ENCODE peak calls at places on chromosomes 6 and 20, in ten cellular contexts. N is OCI-LY7, Q is left ventricle myocardium inferior, T is spleen, P is upper lobe of right lung, G is tibial nerve, C is sigmoid colon, Y is A549, L is PC-3, U is right atrium auricular region. V is an unnamed sample.

GRCh38 chr20:17566345-17566744 is 3.5 kb upstream of the DSTN start:
- DNase-seq in N (no peak), Q (no peak), T (no peak), P (no peak), G (no peak), C (no peak), Y (no peak), L (no peak), U (no peak), V (no peak)

GRCh38 chr6:24632573-24632972 is 13.4 kb downstream of the KIAA0319 start:
- DNase-seq in N (no peak), Q (no peak), T (no peak), P (no peak), G (no peak), C (no peak), Y (no peak), L (no peak), U (no peak), V (no peak)

GRCh38 chr6:33375143-33375649 is 16.4 kb upstream of the KIFC1 start:
- DNase-seq in N (no peak), Q (peak; percentile 65), T (no peak), P (peak; percentile 69), G (peak; percentile 72), C (peak; percentile 93), Y (no peak), L (peak; percentile 70), U (peak; percentile 90), V (peak; percentile 68)

GRCh38 chr20:17854307-17854903 is 114.2 kb downstream of the SNX5 start:
- DNase-seq in N (peak; percentile 53), Q (peak; percentile 68), T (no peak), P (peak; percentile 74), G (no peak), C (no peak), Y (peak; percentile 55), L (peak; percentile 44), U (no peak), V (peak; percentile 84)

GRCh38 chr6:157143885-157144795 is 179.2 kb downstream of the TMEM242 start:
- DNase-seq in N (no peak), Q (no peak), T (no peak), P (no peak), G (no peak), C (no peak), Y (no peak), L (no peak), U (no peak), V (no peak)

GRCh38 chr20:47427067-47427466 is 70.6 kb upstream of the ZMYND8 start:
- DNase-seq in N (no peak), Q (no peak), T (no peak), P (no peak), G (no peak), C (no peak), Y (no peak), L (no peak), U (no peak), V (no peak)

GRCh38 chr20:41881466-41882046 is 263.4 kb upstream of the CHD6 start:
- DNase-seq in N (no peak), Q (no peak), T (no peak), P (no peak), G (no peak), C (no peak), Y (no peak), L (no peak), U (no peak), V (no peak)

GRCh38 chr6:154894903-154895302 is 100.2 kb upstream of the TIAM2 start:
- DNase-seq in N (no peak), Q (no peak), T (no peak), P (no peak), G (no peak), C (no peak), Y (no peak), L (no peak), U (no peak), V (no peak)

GRCh38 chr6:7201732-7202541 is 94.2 kb downstream of the RREB1 start:
- DNase-seq in N (peak; percentile 44), Q (peak; percentile 52), T (peak; percentile 93), P (peak; percentile 89), G (no peak), C (no peak), Y (no peak), L (no peak), U (no peak), V (peak; percentile 51)

GRCh38 chr6:155706341-155706740 is 250.7 kb upstream of the NOX3 start:
- DNase-seq in N (no peak), Q (no peak), T (no peak), P (no peak), G (no peak), C (no peak), Y (no peak), L (no peak), U (no peak), V (no peak)

GRCh38 chr20:49910340-49910706 is 5.0 kb downstream of the SPATA2 start:
- DNase-seq in N (no peak), Q (no peak), T (no peak), P (no peak), G (no peak), C (no peak), Y (no peak), L (no peak), U (no peak), V (no peak)

GRCh38 chr20:49908258-49908565 is 7.1 kb downstream of the SPATA2 start:
- DNase-seq in N (no peak), Q (no peak), T (no peak), P (peak; percentile 45), G (no peak), C (no peak), Y (no peak), L (no peak), U (no peak), V (no peak)

GRCh38 chr20:49907405-49908257 is 7.7 kb downstream of the SPATA2 start:
- DNase-seq in N (no peak), Q (no peak), T (no peak), P (peak; percentile 53), G (no peak), C (no peak), Y (no peak), L (no peak), U (no peak), V (no peak)

GRCh38 chr20:49906615-49907154 is 8.6 kb downstream of the SPATA2 start:
- DNase-seq in N (no peak), Q (no peak), T (no peak), P (peak; percentile 59), G (no peak), C (no peak), Y (no peak), L (no peak), U (no peak), V (no peak)

GRCh38 chr20:49909499-49910339 is 5.6 kb downstream of the SPATA2 start:
- DNase-seq in N (no peak), Q (no peak), T (no peak), P (peak; percentile 44), G (no peak), C (no peak), Y (no peak), L (no peak), U (no peak), V (peak; percentile 90)
- H3K4me1 ChIP-seq in N (peaks cover 12% of the 10 kb centered on the region), Q (peaks cover 85% of the 10 kb centered on the region), T (peaks cover 20% of the 10 kb centered on the region), P (peaks cover 18% of the 10 kb centered on the region), G (no peaks in the 10 kb centered on the region), C (peaks cover 34% of the 10 kb centered on the region), Y (peaks cover 10% of the 10 kb centered on the region), L (peaks cover 14% of the 10 kb centered on the region), U (no peaks in the 10 kb centered on the region), V (peaks cover 16% of the 10 kb centered on the region)

GRCh38 chr6:15436451-15436850 is 190.6 kb downstream of the JARID2 start:
- DNase-seq in N (no peak), Q (no peak), T (no peak), P (no peak), G (no peak), C (no peak), Y (no peak), L (no peak), U (no peak), V (no peak)
- H3K4me1 ChIP-seq in N (peaks cover 38% of the 10 kb centered on the region), Q (peaks cover 79% of the 10 kb centered on the region), T (peaks cover 59% of the 10 kb centered on the region), P (peaks cover 61% of the 10 kb centered on the region), G (no peaks in the 10 kb centered on the region), C (peaks cover 36% of the 10 kb centered on the region), Y (peaks cover 18% of the 10 kb centered on the region), L (peaks cover 40% of the 10 kb centered on the region), U (no peaks in the 10 kb centered on the region), V (no peaks in the 10 kb centered on the region)

GRCh38 chr20:44891826-44892225 is 6.3 kb downstream of the YWHAB start:
- DNase-seq in N (no peak), Q (no peak), T (no peak), P (no peak), G (no peak), C (no peak), Y (no peak), L (no peak), U (no peak), V (no peak)

GRCh38 chr20:44897133-44897532 is 11.6 kb downstream of the YWHAB start:
- DNase-seq in N (no peak), Q (no peak), T (no peak), P (no peak), G (no peak), C (no peak), Y (no peak), L (no peak), U (no peak), V (no peak)

GRCh38 chr20:44900231-44900854 is 9.5 kb upstream of the PABPC1L start:
- DNase-seq in N (no peak), Q (no peak), T (no peak), P (no peak), G (no peak), C (no peak), Y (no peak), L (no peak), U (no peak), V (no peak)

GRCh38 chr20:44894959-44895358 is 9.5 kb downstream of the YWHAB start:
- DNase-seq in N (no peak), Q (no peak), T (no peak), P (no peak), G (no peak), C (no peak), Y (no peak), L (no peak), U (no peak), V (no peak)

GRCh38 chr20:44896583-44896982 is 11.1 kb downstream of the YWHAB start:
- DNase-seq in N (peak; percentile 17), Q (no peak), T (no peak), P (no peak), G (no peak), C (no peak), Y (no peak), L (no peak), U (no peak), V (no peak)
- H3K4me1 ChIP-seq in N (peaks cover 40% of the 10 kb centered on the region), Q (peaks cover 88% of the 10 kb centered on the region), T (peaks cover 63% of the 10 kb centered on the region), P (peaks cover 74% of the 10 kb centered on the region), G (peaks cover 4% of the 10 kb centered on the region), C (peaks cover 44% of the 10 kb centered on the region), Y (peaks cover 7% of the 10 kb centered on the region), L (no peaks in the 10 kb centered on the region), U (no peaks in the 10 kb centered on the region), V (peaks cover 13% of the 10 kb centered on the region)

DNA sequence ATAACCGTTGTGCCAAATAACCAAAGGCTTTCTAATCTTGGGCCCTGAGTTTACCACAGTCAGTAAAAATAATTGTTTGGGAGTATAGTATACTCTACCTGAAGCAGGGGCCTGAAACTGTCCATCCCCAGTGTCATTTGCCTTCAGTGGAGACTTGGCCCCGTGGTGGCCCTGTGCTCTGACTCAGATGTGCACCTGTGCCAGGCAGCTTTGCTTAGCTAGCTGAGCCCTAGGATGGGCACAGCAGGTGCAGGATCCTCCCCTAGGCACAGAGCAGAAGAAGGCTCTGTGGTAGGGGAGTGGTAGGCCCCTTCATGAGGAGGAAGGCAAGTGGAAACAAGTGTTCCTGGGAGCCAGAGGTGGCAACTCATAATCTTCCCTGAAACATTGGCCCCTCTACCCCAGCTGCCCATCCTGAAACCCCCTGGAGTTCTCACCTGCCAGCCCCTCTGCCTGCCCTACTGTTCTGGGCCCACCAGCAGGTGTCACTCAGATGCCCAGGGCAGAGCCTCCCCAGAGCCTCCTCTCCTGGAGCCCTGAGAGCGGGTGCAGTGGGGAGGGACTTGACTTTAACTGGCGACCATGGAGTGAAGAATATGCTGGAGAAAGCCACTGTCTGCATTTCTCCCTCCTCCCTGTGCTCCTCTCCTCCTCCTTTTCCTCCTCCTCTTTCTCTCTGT is 3.0 kb downstream of the CPNE5 start:
- DNase-seq in N (no peak), Q (no peak), T (no peak), P (no peak), G (no peak), C (no peak), Y (no peak), L (no peak), U (no peak), V (no peak)
- H3K4me1 ChIP-seq in N (no peaks in the 10 kb centered on the region), Q (peaks cover 62% of the 10 kb centered on the region), T (peaks cover 12% of the 10 kb centered on the region), P (peaks cover 20% of the 10 kb centered on the region), G (no peaks in the 10 kb centered on the region), C (peaks cover 22% of the 10 kb centered on the region), Y (no peaks in the 10 kb centered on the region), L (peaks cover 5% of the 10 kb centered on the region), U (no peaks in the 10 kb centered on the region), V (no peaks in the 10 kb centered on the region)